ENCODE peak calls at places on chromosomes 3 and 15, in nine cellular contexts. G is GM23338, U is A549, F is HepG2, S is HCT116, A is GM12878, E is SK-N-SH, X is Panc1, D is K562. J is an unnamed sample.

GRCh38 chr3:150237490-150237889 is 170.6 kb upstream of the TSC22D2 start:
- DNase-seq in G (no peak), U (no peak), F (no peak), S (peak), A (no peak), E (no peak), X (no peak), D (no peak), J (no peak)

GRCh38 chr3:155701882-155702465 is 42.9 kb downstream of the PLCH1 start:
- DNase-seq in G (peak), U (peak), F (peak), S (peak), A (no peak), E (peak), X (no peak), D (peak), J (peak)

GRCh38 chr3:165919284-165919683 is 82.1 kb upstream of the BCHE start:
- DNase-seq in G (no peak), U (no peak), F (no peak), S (no peak), A (no peak), E (no peak), X (no peak), D (peak), J (no peak)

GRCh38 chr3:13391308-13391707 is 28.8 kb downstream of the NUP210 start:
- DNase-seq in G (peak), U (no peak), F (no peak), S (no peak), A (no peak), E (no peak), X (no peak), D (no peak), J (no peak)

GRCh38 chr3:89877230-89877629 is 769.8 kb downstream of the EPHA3 start:
- DNase-seq in G (no peak), U (no peak), F (no peak), S (no peak), A (no peak), E (no peak), X (no peak), D (no peak), J (no peak)

GRCh38 chr3:133820129-133820528 is 14.5 kb downstream of the SRPRB start:
- DNase-seq in G (no peak), U (no peak), F (no peak), S (no peak), A (no peak), E (no peak), X (no peak), D (no peak), J (no peak)

GRCh38 chr15:38176696-38177095 is 75.9 kb upstream of the SPRED1 start:
- DNase-seq in G (no peak), U (no peak), F (no peak), S (no peak), A (no peak), E (no peak), X (no peak), D (no peak), J (no peak)

GRCh38 chr3:120302361-120302760 is 17.3 kb upstream of the GPR156 start:
- DNase-seq in G (no peak), U (no peak), F (no peak), S (no peak), A (no peak), E (no peak), X (no peak), D (no peak), J (no peak)

GRCh38 chr15:32952901-32953889 is 235.4 kb downstream of the GREM1 start:
- DNase-seq in G (peak), U (no peak), F (no peak), S (no peak), A (no peak), E (no peak), X (no peak), D (no peak), J (no peak)

GRCh38 chr3:63364495-63364894 is 86.4 kb downstream of the SYNPR start:
- DNase-seq in G (peak), U (no peak), F (no peak), S (no peak), A (no peak), E (no peak), X (no peak), D (no peak), J (no peak)

GRCh38 chr3:181770296-181770695 is 58.6 kb downstream of the SOX2 start:
- DNase-seq in G (no peak), U (no peak), F (no peak), S (no peak), A (no peak), E (no peak), X (no peak), D (no peak), J (no peak)

GRCh38 chr15:99537344-99537743 is 28.4 kb upstream of the MEF2A start:
- DNase-seq in G (no peak), U (no peak), F (no peak), S (no peak), A (no peak), E (no peak), X (no peak), D (no peak), J (no peak)

GRCh38 chr15:73051811-73052678 is at the start of gene NEO1:
- DNase-seq in G (peak), U (peak), F (peak), S (peak), A (no peak), E (peak), X (no peak), D (peak), J (peak)

GRCh38 chr15:79702621-79703020 is 194.2 kb downstream of the MTHFS start:
- DNase-seq in G (no peak), U (no peak), F (no peak), S (no peak), A (no peak), E (no peak), X (no peak), D (no peak), J (no peak)

GRCh38 chr15:75455982-75456531 is 4.6 kb upstream of the SIN3A start:
- DNase-seq in G (peak), U (peak), F (peak), S (peak), A (peak), E (no peak), X (no peak), D (peak), J (peak)

GRCh38 chr3:42749025-42749752 is 23.9 kb downstream of the CCDC13 start:
- DNase-seq in G (no peak), U (no peak), F (no peak), S (no peak), A (no peak), E (no peak), X (no peak), D (no peak), J (no peak)

GRCh38 chr3:55267206-55267930 is 219.7 kb downstream of the WNT5A start:
- DNase-seq in G (no peak), U (no peak), F (no peak), S (no peak), A (no peak), E (no peak), X (no peak), D (no peak), J (no peak)

GRCh38 chr3:7820969-7821368 is 680.7 kb upstream of the LMCD1 start:
- DNase-seq in G (no peak), U (no peak), F (no peak), S (no peak), A (no peak), E (no peak), X (no peak), D (no peak), J (no peak)

GRCh38 chr3:139355502-139355901 is 11.7 kb downstream of the MRPS22 start:
- DNase-seq in G (no peak), U (no peak), F (no peak), S (no peak), A (no peak), E (no peak), X (no peak), D (no peak), J (no peak)

GRCh38 chr15:48647963-48648362 is 2.5 kb upstream of the FBN1 start:
- DNase-seq in G (peak), U (no peak), F (no peak), S (no peak), A (no peak), E (peak), X (no peak), D (no peak), J (no peak)
- TF ChIP-seq REST in G (no peak), U (no peak), F (no peak), S (no peak), A (no peak), E (no peak), X (no peak), D (no peak), J (no peak)

DNA sequence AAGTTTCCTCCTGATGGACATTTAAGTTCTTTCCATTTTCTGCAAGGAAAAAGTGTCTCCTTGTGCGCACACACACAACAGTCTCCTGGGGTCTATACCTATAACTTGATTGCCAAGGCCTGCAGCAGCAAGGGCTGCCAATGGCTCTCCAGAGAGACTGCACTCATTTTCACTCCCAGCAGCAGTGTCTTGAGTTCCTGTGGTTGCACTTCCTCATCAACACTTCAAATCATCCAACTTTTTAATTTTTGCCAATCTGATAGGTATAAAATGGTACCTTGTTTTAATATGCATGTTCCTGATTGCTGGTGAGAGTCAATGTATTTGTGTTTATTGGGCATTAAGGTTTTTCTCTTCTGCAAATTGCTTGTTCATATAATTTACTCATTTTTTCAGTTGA is 23.1 kb downstream of the TNFAIP8L3 start:
- DNase-seq in G (no peak), U (no peak), F (no peak), S (no peak), A (no peak), E (no peak), X (no peak), D (no peak), J (no peak)
- TF ChIP-seq REST in G (no peak), U (no peak), F (no peak), S (no peak), A (no peak), E (no peak), X (no peak), D (no peak), J (no peak)

GRCh38 chr3:177754508-177754921 is 557.2 kb upstream of the TBL1XR1 start:
- DNase-seq in G (no peak), U (no peak), F (no peak), S (no peak), A (no peak), E (no peak), X (no peak), D (no peak), J (no peak)
- TF ChIP-seq REST in G (no peak), U (no peak), F (no peak), S (no peak), A (no peak), E (no peak), X (no peak), D (no peak), J (no peak)

GRCh38 chr3:195844671-195845218 is 33.0 kb upstream of the MUC4 start:
- DNase-seq in G (no peak), U (no peak), F (no peak), S (no peak), A (no peak), E (no peak), X (no peak), D (no peak), J (no peak)

GRCh38 chr3:195850857-195851531 is 39.3 kb upstream of the MUC4 start:
- DNase-seq in G (peak), U (peak), F (peak), S (peak), A (peak), E (peak), X (peak), D (peak), J (peak)

GRCh38 chr3:195845483-195845882 is 33.8 kb upstream of the MUC4 start:
- DNase-seq in G (no peak), U (no peak), F (no peak), S (no peak), A (no peak), E (no peak), X (no peak), D (no peak), J (no peak)

GRCh38 chr3:195849322-195850074 is 37.8 kb upstream of the MUC4 start:
- DNase-seq in G (no peak), U (peak), F (peak), S (no peak), A (no peak), E (no peak), X (no peak), D (no peak), J (peak)

GRCh38 chr3:195847061-195847950 is 35.6 kb upstream of the MUC4 start:
- DNase-seq in G (no peak), U (peak), F (peak), S (peak), A (no peak), E (no peak), X (no peak), D (no peak), J (no peak)
- TF ChIP-seq REST in G (no peak), U (no peak), F (no peak), S (no peak), A (no peak), E (no peak), X (no peak), D (no peak), J (no peak)

GRCh38 chr3:169667380-169667671 is 3.8 kb upstream of the MECOM start:
- DNase-seq in G (no peak), U (no peak), F (no peak), S (no peak), A (no peak), E (peak), X (no peak), D (no peak), J (no peak)

GRCh38 chr3:169669816-169670215 is 6.3 kb upstream of the MECOM start:
- DNase-seq in G (no peak), U (no peak), F (no peak), S (no peak), A (no peak), E (no peak), X (no peak), D (no peak), J (no peak)

GRCh38 chr3:169668081-169668956 is 4.8 kb upstream of the MECOM start:
- DNase-seq in G (peak), U (no peak), F (no peak), S (no peak), A (no peak), E (peak), X (no peak), D (no peak), J (no peak)

GRCh38 chr3:169667710-169668080 is 4.2 kb upstream of the MECOM start:
- DNase-seq in G (peak), U (no peak), F (no peak), S (no peak), A (no peak), E (peak), X (no peak), D (no peak), J (no peak)

GRCh38 chr3:169668957-169669681 is 5.6 kb upstream of the MECOM start:
- DNase-seq in G (peak), U (peak), F (peak), S (peak), A (no peak), E (peak), X (no peak), D (peak), J (no peak)
- TF ChIP-seq REST in G (no peak), U (no peak), F (no peak), S (no peak), A (no peak), E (no peak), X (no peak), D (no peak), J (no peak)

GRCh38 chr15:62165029-62165792 is at the start of gene C2CD4B:
- DNase-seq in G (peak), U (peak), F (no peak), S (no peak), A (no peak), E (peak), X (no peak), D (peak), J (no peak)
- TF ChIP-seq REST in G (no peak), U (no peak), F (no peak), S (no peak), A (no peak), E (no peak), X (no peak), D (no peak), J (no peak)

DNA sequence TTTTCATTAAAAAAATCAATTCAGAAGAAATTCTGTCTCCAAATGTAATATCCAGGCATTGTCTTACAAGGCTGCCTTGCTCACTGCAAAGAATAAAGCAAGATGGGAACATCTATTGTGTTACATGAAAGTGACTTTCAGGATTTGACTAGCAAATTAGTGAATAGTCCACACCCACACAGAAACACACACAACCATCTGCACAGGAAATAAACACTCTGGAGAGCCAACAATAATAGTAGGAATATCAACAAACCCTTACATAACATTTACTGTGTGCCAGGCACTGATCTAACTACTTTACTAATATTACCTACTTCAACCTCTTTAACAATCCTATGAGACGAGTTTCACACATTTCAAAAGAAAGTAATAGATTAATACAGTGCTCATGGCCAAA is 28.9 kb upstream of the ZNF385D start:
- DNase-seq in G (no peak), U (no peak), F (no peak), S (no peak), A (no peak), E (no peak), X (no peak), D (no peak), J (no peak)
- TF ChIP-seq REST in G (no peak), U (no peak), F (no peak), S (no peak), A (no peak), E (no peak), X (no peak), D (no peak), J (no peak)